ENCODE peak calls at places on chromosomes 5 and 9, in five cellular contexts. One of them, this sample, is unnamed.
A peak's percentile ranks its signal among the peaks of the same experiment; 100 is the strongest.

GRCh38 chr5:172717481-172718195 is 53.4 kb downstream of the DUSP1 start:
- DNase-seq in GM12891: no peak
- DNase-seq in HepG2: no peak
- DNase-seq in H1: no peak
- DNase-seq in GM12878: no peak
- DNase-seq in this sample: no peak

GRCh38 chr5:51960617-51961115 is 577.4 kb downstream of the ISL1 start:
- DNase-seq in GM12891: no peak
- DNase-seq in HepG2: no peak
- DNase-seq in H1: no peak
- DNase-seq in GM12878: no peak
- DNase-seq in this sample: no peak

GRCh38 chr5:154202379-154203260 is 12.1 kb downstream of the GALNT10 start:
- DNase-seq in GM12891: peak; percentile 39
- DNase-seq in HepG2: no peak
- DNase-seq in H1: no peak
- DNase-seq in GM12878: no peak
- DNase-seq in this sample: peak; percentile 52

GRCh38 chr9:71638627-71639026 is 129.7 kb downstream of the CEMIP2 start:
- DNase-seq in GM12891: no peak
- DNase-seq in HepG2: no peak
- DNase-seq in H1: no peak
- DNase-seq in GM12878: no peak
- DNase-seq in this sample: no peak

GRCh38 chr9:21833090-21833801 is 30.8 kb downstream of the MTAP start:
- DNase-seq in GM12891: no peak
- DNase-seq in HepG2: no peak
- DNase-seq in H1: no peak
- DNase-seq in GM12878: peak; percentile 61
- DNase-seq in this sample: no peak

GRCh38 chr5:62653864-62654575 is 75.4 kb downstream of the LRRC70 start:
- DNase-seq in GM12891: no peak
- DNase-seq in HepG2: no peak
- DNase-seq in H1: no peak
- DNase-seq in GM12878: no peak
- DNase-seq in this sample: no peak

GRCh38 chr5:130520211-130520610 is 615.9 kb downstream of the CHSY3 start:
- DNase-seq in GM12891: no peak
- DNase-seq in HepG2: no peak
- DNase-seq in H1: no peak
- DNase-seq in GM12878: no peak
- DNase-seq in this sample: no peak

GRCh38 chr9:108903437-108904103 is 30.4 kb downstream of the ELP1 start:
- DNase-seq in GM12891: no peak
- DNase-seq in HepG2: no peak
- DNase-seq in H1: no peak
- DNase-seq in GM12878: no peak
- DNase-seq in this sample: no peak

GRCh38 chr5:127343313-127343712 is 52.7 kb downstream of the MEGF10 start:
- DNase-seq in GM12891: no peak
- DNase-seq in HepG2: no peak
- DNase-seq in H1: no peak
- DNase-seq in GM12878: no peak
- DNase-seq in this sample: no peak

GRCh38 chr5:91383956-91384300 is 811 bp upstream of the ARRDC3 start:
- DNase-seq in GM12891: no peak
- DNase-seq in HepG2: peak; percentile 1
- DNase-seq in H1: no peak
- DNase-seq in GM12878: peak; percentile 25
- DNase-seq in this sample: no peak

GRCh38 chr9:34992376-34992951 is 2.9 kb downstream of the DNAJB5 start:
- DNase-seq in GM12891: no peak
- DNase-seq in HepG2: peak; percentile 24
- DNase-seq in H1: no peak
- DNase-seq in GM12878: no peak
- DNase-seq in this sample: no peak

GRCh38 chr5:60598424-60598823 is 101.5 kb downstream of the DEPDC1B start:
- DNase-seq in GM12891: no peak
- DNase-seq in HepG2: no peak
- DNase-seq in H1: no peak
- DNase-seq in GM12878: no peak
- DNase-seq in this sample: no peak

GRCh38 chr9:133580416-133580738 is 28.8 kb downstream of the FAM163B start:
- DNase-seq in GM12891: no peak
- DNase-seq in HepG2: no peak
- DNase-seq in H1: no peak
- DNase-seq in GM12878: no peak
- DNase-seq in this sample: no peak

GRCh38 chr5:86671536-86671935 is 53.8 kb downstream of the COX7C start:
- DNase-seq in GM12891: no peak
- DNase-seq in HepG2: no peak
- DNase-seq in H1: no peak
- DNase-seq in GM12878: no peak
- DNase-seq in this sample: no peak

GRCh38 chr9:121286973-121287721 is 19.2 kb downstream of the GSN start:
- DNase-seq in GM12891: no peak
- DNase-seq in HepG2: peak; percentile 86
- DNase-seq in H1: peak; percentile 77
- DNase-seq in GM12878: no peak
- DNase-seq in this sample: no peak
- TF ChIP-seq POLR2A in GM12891: no peak
- TF ChIP-seq POLR2A in HepG2: no peak
- TF ChIP-seq POLR2A in H1: no peak
- TF ChIP-seq POLR2A in GM12878: no peak
- TF ChIP-seq POLR2A in this sample: no peak

DNA sequence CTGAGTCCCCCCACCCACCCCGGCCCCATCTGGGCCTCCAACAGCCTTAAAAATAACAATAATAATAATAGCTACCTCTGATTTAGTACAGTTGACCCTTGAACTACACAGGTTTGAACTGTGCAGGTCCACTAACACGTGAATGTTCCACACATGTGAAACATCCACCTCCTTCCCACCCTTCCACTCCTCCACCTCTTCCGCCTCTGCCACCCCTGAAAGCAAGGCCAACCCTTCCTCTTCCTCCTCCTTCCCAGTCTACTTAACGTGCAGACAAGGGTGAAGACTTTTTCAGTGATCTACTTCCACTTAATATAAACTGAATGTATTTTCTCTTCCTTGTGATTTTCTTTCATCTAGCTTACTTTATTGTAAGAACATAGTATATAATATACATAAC is 10.8 kb downstream of the PDGFRB start:
- DNase-seq in GM12891: no peak
- DNase-seq in HepG2: no peak
- DNase-seq in H1: no peak
- DNase-seq in GM12878: no peak
- DNase-seq in this sample: no peak
- TF ChIP-seq TAF1 in GM12891: no peak
- TF ChIP-seq TAF1 in HepG2: no peak
- TF ChIP-seq TAF1 in H1: no peak
- TF ChIP-seq TAF1 in GM12878: no peak
- TF ChIP-seq TAF1 in this sample: no peak

GRCh38 chr5:14700478-14701436 is 36.2 kb downstream of the OTULIN start:
- DNase-seq in GM12891: no peak
- DNase-seq in HepG2: no peak
- DNase-seq in H1: no peak
- DNase-seq in GM12878: no peak
- DNase-seq in this sample: no peak

GRCh38 chr5:14701556-14701955 is 37.0 kb downstream of the OTULIN start:
- DNase-seq in GM12891: no peak
- DNase-seq in HepG2: no peak
- DNase-seq in H1: no peak
- DNase-seq in GM12878: no peak
- DNase-seq in this sample: no peak

GRCh38 chr5:14699807-14700400 is 35.4 kb downstream of the OTULIN start:
- DNase-seq in GM12891: no peak
- DNase-seq in HepG2: no peak
- DNase-seq in H1: no peak
- DNase-seq in GM12878: no peak
- DNase-seq in this sample: no peak

GRCh38 chr5:14699159-14699558 is 34.6 kb downstream of the OTULIN start:
- DNase-seq in GM12891: no peak
- DNase-seq in HepG2: no peak
- DNase-seq in H1: no peak
- DNase-seq in GM12878: no peak
- DNase-seq in this sample: no peak

DNA sequence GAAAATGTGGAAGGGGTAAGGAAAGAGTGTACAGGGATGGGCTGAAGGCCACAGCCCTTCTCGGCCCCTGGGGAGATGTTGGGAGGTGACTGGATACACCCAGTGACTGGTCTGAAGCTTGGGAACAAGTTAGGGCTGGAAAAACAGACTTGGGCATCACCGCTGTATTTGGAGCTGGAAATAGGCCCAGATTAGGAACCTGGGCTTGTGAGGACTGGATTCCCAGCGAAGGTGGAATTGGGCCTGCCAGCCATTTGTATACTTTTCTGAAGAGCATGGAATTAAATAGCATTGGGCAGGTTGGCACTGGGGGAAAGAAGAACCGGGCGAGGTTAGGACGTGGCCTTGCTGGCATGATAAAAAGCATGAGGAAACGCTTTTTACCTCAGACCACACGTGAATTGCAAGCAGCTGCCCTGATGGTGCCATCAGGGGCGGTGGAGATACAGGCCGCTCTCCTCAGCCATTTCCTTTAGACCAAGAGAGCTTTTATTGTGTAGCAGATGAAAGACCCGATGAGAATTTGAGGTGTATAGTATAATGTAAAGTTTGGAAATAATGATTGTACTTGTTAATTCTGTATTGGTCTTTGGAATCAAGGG is 37.8 kb downstream of the OTULIN start:
- DNase-seq in GM12891: no peak
- DNase-seq in HepG2: no peak
- DNase-seq in H1: no peak
- DNase-seq in GM12878: no peak
- DNase-seq in this sample: no peak
- TF ChIP-seq POLR2AphosphoS5 in GM12891: peak; percentile 57
- TF ChIP-seq POLR2AphosphoS5 in HepG2: no peak
- TF ChIP-seq POLR2AphosphoS5 in H1: no peak
- TF ChIP-seq POLR2AphosphoS5 in GM12878: no peak
- TF ChIP-seq POLR2AphosphoS5 in this sample: no peak

DNA sequence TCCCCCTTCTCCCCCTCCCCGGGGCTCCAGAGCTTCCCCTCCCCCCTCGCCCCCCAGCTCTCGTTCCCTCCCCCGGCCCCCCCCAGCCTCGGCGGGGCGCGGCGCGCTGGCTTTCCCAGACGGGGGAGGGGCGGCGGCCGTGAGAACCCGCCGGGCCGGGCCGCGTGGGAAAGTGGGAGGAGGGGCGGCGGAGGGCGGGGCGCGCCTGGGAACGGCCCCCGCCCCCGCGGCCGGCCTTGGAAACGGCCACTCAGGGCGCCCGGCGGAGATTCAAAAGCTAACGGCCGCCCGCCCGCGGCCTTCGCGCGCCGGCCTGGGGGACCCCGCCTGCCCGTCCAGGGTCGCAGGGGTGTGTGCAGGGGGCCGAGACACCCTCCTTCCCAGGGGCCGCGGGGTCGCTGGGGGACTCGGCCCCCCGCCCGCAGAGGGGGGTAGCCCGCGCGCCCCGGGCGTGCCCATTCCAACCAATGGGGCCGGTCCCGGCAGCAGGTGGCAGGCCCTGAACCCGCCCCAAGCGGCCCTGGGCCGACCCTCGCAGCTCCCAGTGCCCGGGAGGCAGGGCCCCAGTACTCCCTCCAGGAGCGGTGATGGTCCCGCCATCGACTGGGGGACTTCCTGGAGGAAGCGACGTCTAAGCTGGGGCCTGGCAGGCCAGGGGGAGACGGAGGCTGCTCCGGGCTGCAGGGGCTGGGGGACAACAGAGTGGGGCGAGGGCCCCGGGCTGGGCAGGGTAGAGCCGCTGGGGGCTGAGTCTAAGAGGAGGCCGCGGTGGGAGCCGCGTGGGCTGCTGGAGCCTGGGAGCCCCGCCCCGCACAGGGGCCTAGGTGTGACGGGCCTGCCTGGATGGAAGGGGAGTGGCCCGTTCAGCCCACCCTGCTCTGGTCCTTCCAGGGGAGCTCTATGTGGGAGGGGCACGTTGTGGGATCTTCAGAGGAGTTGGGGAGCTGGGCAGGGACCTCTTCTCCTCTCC is 14.2 kb upstream of the NRARP start:
- DNase-seq in GM12891: peak; percentile 93
- DNase-seq in HepG2: no peak
- DNase-seq in H1: peak; percentile 79
- DNase-seq in GM12878: no peak
- DNase-seq in this sample: peak; percentile 80
- TF ChIP-seq POLR2A in GM12891: no peak
- TF ChIP-seq POLR2A in HepG2: no peak
- TF ChIP-seq POLR2A in H1: no peak
- TF ChIP-seq POLR2A in GM12878: peak; percentile 66
- TF ChIP-seq POLR2A in this sample: no peak

GRCh38 chr5:93257616-93258015 is 323.4 kb downstream of the NR2F1-AS1 start:
- DNase-seq in GM12891: no peak
- DNase-seq in HepG2: no peak
- DNase-seq in H1: no peak
- DNase-seq in GM12878: no peak
- DNase-seq in this sample: no peak
- TF ChIP-seq TAF1 in GM12891: no peak
- TF ChIP-seq TAF1 in HepG2: no peak
- TF ChIP-seq TAF1 in H1: no peak
- TF ChIP-seq TAF1 in GM12878: no peak
- TF ChIP-seq TAF1 in this sample: no peak

DNA sequence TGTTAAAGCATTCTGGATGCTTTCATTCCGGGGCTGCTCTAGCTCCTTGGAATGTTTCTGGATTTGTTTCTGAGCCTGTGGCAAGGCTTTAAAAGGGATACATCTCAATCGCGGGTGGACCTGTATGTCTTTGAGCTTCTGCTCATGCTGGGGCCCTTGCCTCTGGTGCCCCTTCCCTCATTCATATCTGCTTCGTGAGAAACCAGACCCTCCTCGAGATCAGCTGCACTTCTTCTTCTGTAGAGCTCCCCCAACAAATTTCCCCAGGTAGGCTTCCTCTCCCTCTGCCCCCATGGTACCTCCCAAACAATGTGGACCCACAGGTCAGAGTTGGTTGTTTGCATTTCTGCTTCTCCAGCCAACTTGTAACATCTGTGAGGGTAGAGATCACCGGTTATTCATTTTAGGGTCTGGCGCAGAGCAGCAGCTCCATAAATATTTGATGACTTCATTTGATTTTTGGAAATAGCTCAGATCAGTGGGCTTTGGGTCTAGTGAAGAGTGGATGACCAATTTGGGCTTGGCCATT is 6.6 kb downstream of the ZNF618 start:
- DNase-seq in GM12891: no peak
- DNase-seq in HepG2: no peak
- DNase-seq in H1: no peak
- DNase-seq in GM12878: no peak
- DNase-seq in this sample: no peak
- TF ChIP-seq POLR2AphosphoS5 in GM12891: no peak
- TF ChIP-seq POLR2AphosphoS5 in HepG2: no peak
- TF ChIP-seq POLR2AphosphoS5 in H1: no peak
- TF ChIP-seq POLR2AphosphoS5 in GM12878: no peak
- TF ChIP-seq POLR2AphosphoS5 in this sample: no peak